ENCODE peak calls at places on chromosomes 11 and 22, in four cellular contexts. S is transverse colon, R is esophagus squamous epithelium, A is HCT116. I is an unnamed sample.

GRCh38 chr11:77401486-77402217 is 72.2 kb downstream of the PAK1 start:
- DNase-seq in R (no peak), A (no peak), S (no peak), I (no peak)

GRCh38 chr11:2129323-2129698 is 9.9 kb downstream of the IGF2 start:
- DNase-seq in S (no peak), A (no peak), R (no peak), I (no peak)

GRCh38 chr11:118610773-118611432 is 3.5 kb downstream of the PHLDB1 start:
- DNase-seq in R (no peak), S (peak), A (no peak), I (peak)

GRCh38 chr11:62392944-62393628 is 25.7 kb upstream of the SCGB1A1 start:
- DNase-seq in R (no peak), S (no peak), A (peak), I (peak)

GRCh38 chr11:96426356-96427103 is 36.7 kb downstream of the JRKL start:
- DNase-seq in S (no peak), A (peak), R (no peak), I (peak)

GRCh38 chr11:78045851-78046485 is 17.7 kb upstream of the THRSP start:
- DNase-seq in S (peak), A (peak), R (no peak), I (peak)

GRCh38 chr11:61491736-61492395 is 16.7 kb upstream of the LRRC10B start:
- DNase-seq in R (no peak), S (no peak), A (no peak), I (no peak)

GRCh38 chr11:9617960-9618359 is 44.5 kb downstream of the WEE1 start:
- DNase-seq in S (no peak), R (no peak), A (no peak), I (peak)

GRCh38 chr11:34791725-34792124 is 124.5 kb downstream of the APIP start:
- DNase-seq in S (no peak), A (no peak), R (no peak), I (no peak)

GRCh38 chr11:14253878-14254277 is 105.1 kb downstream of the RRAS2 start:
- DNase-seq in S (no peak), R (no peak), A (no peak), I (no peak)

GRCh38 chr11:29119116-29119515 is 897.7 kb downstream of the KCNA4 start:
- DNase-seq in S (no peak), R (no peak), A (no peak), I (no peak)

GRCh38 chr11:92473736-92474135 is 249.1 kb downstream of the FAT3 start:
- DNase-seq in R (no peak), S (no peak), A (no peak), I (no peak)

GRCh38 chr11:1308745-1309497 is 511 bp downstream of the TOLLIP start:
- DNase-seq in S (no peak), A (no peak), R (no peak), I (no peak)

GRCh38 chr11:16876053-16876752 is 137.8 kb downstream of the C11orf58 start:
- DNase-seq in R (no peak), S (no peak), A (no peak), I (no peak)

GRCh38 chr22:27105142-27106025 is 448.0 kb downstream of the MIAT start:
- DNase-seq in A (no peak), R (no peak), S (peak), I (no peak)

GRCh38 chr22:26435327-26436093 is 6.5 kb downstream of the ASPHD2 start:
- DNase-seq in S (no peak), R (no peak), A (no peak), I (no peak)

GRCh38 chr22:42807185-42807584 is 49.9 kb downstream of the ARFGAP3 start:
- DNase-seq in S (no peak), A (no peak), R (no peak), I (no peak)

GRCh38 chr11:68783216-68783821 is 32.0 kb upstream of the TESMIN start:
- DNase-seq in S (no peak), A (no peak), R (no peak), I (no peak)
- TF ChIP-seq POLR2A in S (no peak), A (no peak), R (no peak), I (no peak)

GRCh38 chr11:64206457-64207246 is at the start of gene FERMT3:
- DNase-seq in S (peak), A (no peak), R (no peak), I (peak)

GRCh38 chr11:64209563-64209843 is 3.0 kb downstream of the FERMT3 start:
- DNase-seq in R (no peak), A (no peak), S (no peak), I (no peak)

GRCh38 chr11:64208796-64209562 is 2.5 kb downstream of the FERMT3 start:
- DNase-seq in A (no peak), S (no peak), R (no peak), I (no peak)

GRCh38 chr11:64208086-64208795 is 1.7 kb downstream of the FERMT3 start:
- DNase-seq in S (no peak), A (no peak), R (no peak), I (no peak)

DNA sequence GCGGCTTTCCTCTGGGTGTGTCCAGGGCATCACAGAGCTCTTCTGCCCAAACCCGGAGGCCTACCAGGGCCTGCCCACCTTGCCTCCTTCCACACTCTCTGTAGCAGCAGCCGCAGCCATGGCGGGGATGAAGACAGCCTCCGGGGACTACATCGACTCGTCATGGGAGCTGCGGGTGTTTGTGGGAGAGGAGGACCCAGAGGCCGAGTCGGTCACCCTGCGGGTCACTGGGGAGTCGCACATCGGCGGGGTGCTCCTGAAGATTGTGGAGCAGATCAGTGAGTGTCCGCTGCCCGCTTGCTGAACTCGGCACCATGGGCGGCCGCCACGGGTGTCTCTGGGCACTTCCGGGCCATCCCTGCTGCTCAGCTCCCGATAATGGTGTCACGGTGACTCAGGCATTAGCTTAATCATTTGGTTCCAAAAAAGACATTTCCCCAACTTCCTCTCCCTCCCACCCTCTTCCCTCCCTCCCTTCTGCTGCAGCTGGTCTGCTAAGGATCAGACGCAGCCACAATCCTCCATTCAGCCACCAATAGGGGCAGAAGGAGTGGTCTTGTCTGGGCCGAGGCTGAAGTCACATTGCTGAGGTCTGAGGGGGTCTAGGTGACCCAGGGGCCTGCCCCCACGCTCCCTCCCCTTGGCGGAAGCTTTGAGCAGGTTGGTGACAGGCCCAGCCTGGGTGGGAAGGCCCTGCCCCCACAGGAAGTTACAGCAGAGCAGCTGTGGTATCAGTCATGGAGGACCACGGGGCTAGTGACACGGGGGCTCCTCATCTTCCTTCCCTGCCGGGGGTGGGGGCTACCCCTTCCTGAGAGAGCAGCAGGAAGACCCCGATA is 945 bp downstream of the FERMT3 start:
- DNase-seq in R (no peak), S (peak), A (no peak), I (peak)
- TF ChIP-seq POLR2A in R (peak), S (peak), A (no peak), I (peak)

DNA sequence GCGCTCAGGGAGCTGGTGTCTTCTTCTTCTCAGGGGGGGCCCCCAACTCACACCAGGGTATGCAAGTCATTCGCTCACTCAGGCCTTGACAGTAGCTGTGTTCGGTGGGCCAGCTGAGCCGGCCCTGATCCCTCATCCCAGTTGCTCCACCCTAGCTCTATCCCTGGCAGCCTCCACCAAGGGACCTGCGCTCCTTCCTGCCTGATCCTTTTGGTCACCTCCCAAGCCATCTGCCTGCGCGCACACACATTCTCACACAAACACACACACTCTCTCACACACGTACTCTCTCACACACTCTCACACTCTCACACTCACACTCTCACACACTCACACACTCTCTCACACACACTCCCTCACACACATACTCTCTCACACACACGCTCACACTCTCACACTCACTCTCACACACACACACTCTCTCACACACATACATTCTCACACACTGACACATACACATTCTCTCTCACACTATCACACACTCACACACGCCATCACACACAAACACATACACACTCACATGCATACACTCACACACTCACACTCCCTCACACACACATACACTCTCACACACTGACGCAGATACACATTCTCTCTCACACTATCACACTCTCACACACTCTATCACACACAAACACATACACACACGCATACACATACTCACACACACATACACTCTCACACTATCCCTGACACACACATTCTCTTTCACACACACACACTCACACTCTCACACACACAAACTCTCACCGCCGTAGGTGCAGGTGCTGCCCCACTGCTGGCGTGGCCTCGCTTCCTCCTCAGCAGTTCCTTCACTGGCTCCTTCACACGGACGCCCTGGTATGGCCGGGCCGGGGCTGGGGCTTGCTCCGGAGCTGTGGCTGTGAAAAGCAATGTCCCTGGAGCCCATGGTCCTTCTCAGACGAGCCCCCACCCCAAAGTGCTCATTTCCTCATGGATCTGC is 20.8 kb downstream of the POU2AF1 start:
- DNase-seq in S (no peak), R (no peak), A (no peak), I (no peak)
- TF ChIP-seq POLR2A in S (no peak), R (no peak), A (no peak), I (no peak)

GRCh38 chr11:19199037-19199436 is 2.7 kb downstream of the CSRP3 start:
- DNase-seq in R (no peak), A (no peak), S (no peak), I (no peak)

GRCh38 chr11:19196458-19196857 is 5.3 kb downstream of the CSRP3 start:
- DNase-seq in S (peak), A (no peak), R (no peak), I (no peak)

GRCh38 chr11:19200410-19201201 is 1.2 kb downstream of the CSRP3 start:
- DNase-seq in R (no peak), S (peak), A (no peak), I (peak)

GRCh38 chr11:19199766-19200165 is 2.0 kb downstream of the CSRP3 start:
- DNase-seq in R (no peak), S (no peak), A (no peak), I (no peak)

DNA sequence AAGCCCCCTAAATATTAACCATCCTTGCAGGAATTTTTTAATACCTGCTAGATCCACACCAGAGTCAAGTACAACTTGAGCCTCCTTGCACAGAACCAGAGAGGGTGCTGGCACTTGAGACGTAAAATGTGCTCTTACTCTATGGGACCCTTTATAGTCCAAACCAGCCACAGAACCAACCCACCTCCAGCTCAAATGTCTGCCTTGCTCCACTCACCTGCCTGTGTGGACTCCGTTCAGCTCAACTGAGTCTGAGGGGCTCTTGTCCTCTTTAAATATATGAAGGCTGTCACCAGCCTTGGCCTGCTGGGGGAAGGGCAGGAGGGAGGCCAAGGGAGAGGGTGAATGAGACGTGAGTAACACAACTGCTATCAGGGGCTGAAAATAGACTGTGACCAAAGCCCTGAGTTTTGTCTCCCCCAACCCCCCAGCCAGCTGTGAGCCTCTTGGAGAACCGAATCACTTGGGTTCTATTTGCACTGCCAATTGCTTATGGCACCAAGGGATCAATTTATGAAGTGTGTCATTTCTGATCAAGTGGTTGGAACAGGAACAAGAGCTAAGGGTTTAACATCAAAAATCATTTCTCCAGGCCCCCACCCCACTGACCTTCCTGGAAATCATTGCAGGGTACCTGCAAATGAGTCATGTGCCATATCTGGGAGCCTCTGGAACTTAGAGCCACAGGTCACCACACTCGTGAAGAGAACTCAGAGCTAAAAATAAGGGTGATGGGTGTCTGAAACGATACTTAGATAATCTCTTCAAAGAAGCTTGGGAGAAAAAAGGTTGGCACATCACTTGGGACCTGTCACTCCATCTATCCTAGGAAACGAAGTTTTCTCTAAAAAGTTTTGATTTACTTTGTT is at the start of gene CSRP3:
- DNase-seq in R (no peak), S (no peak), A (no peak), I (no peak)
- TF ChIP-seq POLR2A in R (no peak), S (no peak), A (no peak), I (no peak)

DNA sequence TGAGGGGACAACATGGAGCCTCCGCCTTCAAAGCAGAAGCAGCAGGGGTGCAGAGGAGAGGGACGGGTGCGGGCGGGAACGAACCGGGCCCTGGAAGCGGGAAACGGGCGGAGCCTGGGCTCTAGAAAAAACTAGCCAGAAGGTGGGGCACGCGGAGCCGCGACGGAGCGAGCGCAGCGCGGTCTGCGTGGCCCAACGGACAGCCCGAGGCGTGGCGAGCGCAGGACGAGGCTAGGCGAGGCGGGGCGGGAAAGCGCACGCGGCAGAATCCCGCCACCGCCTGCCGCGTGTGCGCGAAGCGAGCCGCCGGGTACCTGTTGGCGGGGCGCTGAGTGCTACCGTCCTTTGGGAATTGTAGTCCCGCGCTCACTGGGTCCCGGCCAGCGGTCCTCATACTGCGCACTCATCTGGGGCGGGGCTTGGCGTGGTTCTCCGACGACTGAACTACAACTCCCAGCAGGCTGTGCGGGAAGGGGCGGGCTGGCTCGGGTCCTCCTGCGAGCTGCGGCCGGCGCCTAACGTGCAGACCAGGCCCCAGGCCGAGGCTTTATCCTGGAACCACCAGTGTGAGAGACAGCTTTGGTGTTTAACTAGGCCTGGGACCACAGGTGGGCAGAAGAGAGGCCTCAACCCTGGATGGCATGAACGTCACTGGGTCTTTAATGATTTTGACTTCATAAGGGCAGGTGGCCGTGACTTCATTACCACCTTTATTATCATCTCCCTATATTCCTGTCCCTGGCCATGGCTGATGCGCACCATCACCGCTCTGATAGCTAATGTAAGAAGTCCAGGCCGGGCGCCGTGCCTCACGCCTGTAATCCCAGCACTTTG is at the start of gene ATL3:
- DNase-seq in A (peak), S (peak), R (peak), I (peak)
- TF ChIP-seq POLR2A in A (no peak), S (peak), R (peak), I (peak)

GRCh38 chr22:20498913-20499312 is 3.3 kb upstream of the KLHL22 start:
- DNase-seq in R (no peak), A (no peak), S (no peak), I (no peak)

GRCh38 chr22:20499769-20500168 is 4.2 kb upstream of the KLHL22 start:
- DNase-seq in R (no peak), A (no peak), S (peak), I (no peak)

GRCh38 chr22:20494978-20495860 is at the start of gene KLHL22:
- DNase-seq in A (no peak), R (no peak), S (peak), I (peak)

GRCh38 chr22:20497426-20497825 is 1.8 kb upstream of the KLHL22 start:
- DNase-seq in A (no peak), R (no peak), S (no peak), I (no peak)

GRCh38 chr22:20495861-20496681 is 476 bp upstream of the KLHL22 start:
- DNase-seq in S (peak), A (peak), R (peak), I (peak)
- TF ChIP-seq POLR2A in S (peak), A (peak), R (peak), I (peak)

GRCh38 chr22:19497245-19497644 is 17.5 kb downstream of the CDC45 start:
- DNase-seq in S (no peak), A (no peak), R (no peak), I (no peak)
- TF ChIP-seq POLR2A in S (no peak), A (no peak), R (no peak), I (no peak)

DNA sequence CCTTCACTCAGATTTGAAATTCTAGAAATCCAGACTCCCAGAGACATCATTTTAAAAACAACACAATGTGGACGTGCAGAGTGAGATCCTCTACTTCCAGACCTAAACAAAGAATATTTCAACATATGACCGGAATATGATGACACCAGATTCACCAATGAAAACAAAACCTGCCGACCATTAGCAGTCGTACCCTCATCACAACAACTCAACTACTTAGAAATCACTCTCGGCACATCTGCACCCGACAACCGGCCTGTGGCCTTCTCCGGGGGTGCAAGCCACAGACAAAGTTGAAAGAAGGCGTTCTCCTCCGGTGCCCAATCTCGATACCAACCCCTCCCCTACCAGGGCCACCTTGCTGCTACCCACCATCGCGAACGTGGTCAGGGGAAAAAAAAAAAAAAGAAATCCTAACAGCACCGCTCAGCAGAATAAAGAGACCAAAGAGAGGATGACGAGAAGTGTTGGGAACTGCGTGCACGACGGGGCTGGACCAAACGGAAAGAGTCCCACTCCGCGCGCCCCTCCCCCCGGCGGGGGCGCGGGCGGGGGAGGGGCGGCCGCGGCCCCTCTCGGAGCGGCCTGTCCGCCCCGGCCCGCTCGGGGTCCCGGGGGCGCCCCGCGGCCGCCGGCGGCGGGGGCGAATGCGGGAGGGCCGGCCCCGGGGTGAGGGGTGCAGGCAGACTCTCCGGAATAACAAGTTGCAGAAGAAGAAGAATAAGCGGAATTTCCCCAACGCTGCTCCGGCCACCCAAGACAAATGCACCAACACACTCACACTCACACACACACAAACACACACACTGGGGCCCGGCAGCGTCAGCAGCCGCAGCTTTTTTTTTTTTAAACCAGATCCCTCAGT is 1.7 kb downstream of the PHF21A start:
- DNase-seq in A (no peak), R (no peak), S (peak), I (peak)
- TF ChIP-seq POLR2A in A (peak), R (peak), S (peak), I (peak)